ENCODE peak calls at places on chromosomes 1 and 21, in nine cellular contexts. One of them, this sample, is unnamed.

GRCh38 chr1:34547043-34547674 is 207.7 kb upstream of the GJB5 start:
- DNase-seq in tibial nerve: no peak
- DNase-seq in tibial artery: no peak
- DNase-seq in upper lobe of right lung: no peak
- DNase-seq in ACHN: no peak
- DNase-seq in posterior cingulate gyrus: no peak
- DNase-seq in NCI-H510A: peak; percentile 61
- DNase-seq in stimulated activated CD4-positive, alpha-beta T cell treated with anti-CD3 and anti-CD28 coated beads, Interleukin-1b, Interleukin-23, amount 100 ng/mL, for 1 hour: no peak
- DNase-seq in left lung: no peak
- DNase-seq in this sample: no peak

GRCh38 chr1:193260056-193260750 is 73.8 kb upstream of the B3GALT2 start:
- DNase-seq in tibial nerve: no peak
- DNase-seq in ACHN: no peak
- DNase-seq in left lung: no peak
- DNase-seq in tibial artery: no peak
- DNase-seq in stimulated activated CD4-positive, alpha-beta T cell treated with anti-CD3 and anti-CD28 coated beads, Interleukin-1b, Interleukin-23, amount 100 ng/mL, for 1 hour: no peak
- DNase-seq in posterior cingulate gyrus: no peak
- DNase-seq in upper lobe of right lung: no peak
- DNase-seq in NCI-H510A: no peak
- DNase-seq in this sample: no peak

GRCh38 chr1:16175610-16176553 is 20.0 kb upstream of the EPHA2 start:
- DNase-seq in left lung: peak; percentile 87
- DNase-seq in tibial nerve: peak; percentile 84
- DNase-seq in upper lobe of right lung: peak; percentile 90
- DNase-seq in tibial artery: peak; percentile 96
- DNase-seq in posterior cingulate gyrus: peak; percentile 67
- DNase-seq in stimulated activated CD4-positive, alpha-beta T cell treated with anti-CD3 and anti-CD28 coated beads, Interleukin-1b, Interleukin-23, amount 100 ng/mL, for 1 hour: no peak
- DNase-seq in NCI-H510A: no peak
- DNase-seq in ACHN: peak; percentile 80
- DNase-seq in this sample: peak; percentile 75

GRCh38 chr1:247906504-247907047 is 11.2 kb downstream of the OR2W3 start:
- DNase-seq in stimulated activated CD4-positive, alpha-beta T cell treated with anti-CD3 and anti-CD28 coated beads, Interleukin-1b, Interleukin-23, amount 100 ng/mL, for 1 hour: no peak
- DNase-seq in NCI-H510A: no peak
- DNase-seq in tibial nerve: no peak
- DNase-seq in upper lobe of right lung: no peak
- DNase-seq in ACHN: peak; percentile 42
- DNase-seq in left lung: no peak
- DNase-seq in posterior cingulate gyrus: no peak
- DNase-seq in tibial artery: no peak
- DNase-seq in this sample: no peak

GRCh38 chr1:174022080-174022975 is at the start of gene RC3H1:
- DNase-seq in stimulated activated CD4-positive, alpha-beta T cell treated with anti-CD3 and anti-CD28 coated beads, Interleukin-1b, Interleukin-23, amount 100 ng/mL, for 1 hour: peak; percentile 83
- DNase-seq in posterior cingulate gyrus: peak; percentile 92
- DNase-seq in tibial artery: peak; percentile 94
- DNase-seq in tibial nerve: peak; percentile 79
- DNase-seq in upper lobe of right lung: peak; percentile 96
- DNase-seq in left lung: peak; percentile 95
- DNase-seq in NCI-H510A: peak; percentile 76
- DNase-seq in ACHN: peak; percentile 86
- DNase-seq in this sample: peak; percentile 98

GRCh38 chr1:106659490-106660244 is 396.8 kb upstream of the PRMT6 start:
- DNase-seq in NCI-H510A: no peak
- DNase-seq in posterior cingulate gyrus: no peak
- DNase-seq in tibial nerve: no peak
- DNase-seq in left lung: no peak
- DNase-seq in upper lobe of right lung: no peak
- DNase-seq in tibial artery: no peak
- DNase-seq in ACHN: no peak
- DNase-seq in stimulated activated CD4-positive, alpha-beta T cell treated with anti-CD3 and anti-CD28 coated beads, Interleukin-1b, Interleukin-23, amount 100 ng/mL, for 1 hour: no peak
- DNase-seq in this sample: no peak

GRCh38 chr21:16196521-16197208 is 466.9 kb downstream of the USP25 start:
- DNase-seq in tibial artery: no peak
- DNase-seq in left lung: no peak
- DNase-seq in NCI-H510A: no peak
- DNase-seq in ACHN: no peak
- DNase-seq in tibial nerve: no peak
- DNase-seq in posterior cingulate gyrus: no peak
- DNase-seq in stimulated activated CD4-positive, alpha-beta T cell treated with anti-CD3 and anti-CD28 coated beads, Interleukin-1b, Interleukin-23, amount 100 ng/mL, for 1 hour: no peak
- DNase-seq in upper lobe of right lung: no peak
- DNase-seq in this sample: no peak

GRCh38 chr1:51717842-51718241 is 101.0 kb downstream of the OSBPL9 start:
- DNase-seq in NCI-H510A: no peak
- DNase-seq in posterior cingulate gyrus: no peak
- DNase-seq in upper lobe of right lung: no peak
- DNase-seq in ACHN: no peak
- DNase-seq in left lung: no peak
- DNase-seq in stimulated activated CD4-positive, alpha-beta T cell treated with anti-CD3 and anti-CD28 coated beads, Interleukin-1b, Interleukin-23, amount 100 ng/mL, for 1 hour: no peak
- DNase-seq in tibial nerve: no peak
- DNase-seq in tibial artery: no peak
- DNase-seq in this sample: no peak

GRCh38 chr1:119758584-119758983 is 10.1 kb downstream of the HMGCS2 start:
- DNase-seq in NCI-H510A: no peak
- DNase-seq in tibial artery: no peak
- DNase-seq in ACHN: no peak
- DNase-seq in upper lobe of right lung: no peak
- DNase-seq in left lung: no peak
- DNase-seq in stimulated activated CD4-positive, alpha-beta T cell treated with anti-CD3 and anti-CD28 coated beads, Interleukin-1b, Interleukin-23, amount 100 ng/mL, for 1 hour: no peak
- DNase-seq in posterior cingulate gyrus: no peak
- DNase-seq in tibial nerve: no peak
- DNase-seq in this sample: no peak

GRCh38 chr1:43466403-43466802 is 12.7 kb upstream of the HYI start:
- DNase-seq in left lung: no peak
- DNase-seq in ACHN: no peak
- DNase-seq in NCI-H510A: no peak
- DNase-seq in tibial nerve: no peak
- DNase-seq in stimulated activated CD4-positive, alpha-beta T cell treated with anti-CD3 and anti-CD28 coated beads, Interleukin-1b, Interleukin-23, amount 100 ng/mL, for 1 hour: no peak
- DNase-seq in posterior cingulate gyrus: no peak
- DNase-seq in tibial artery: no peak
- DNase-seq in upper lobe of right lung: no peak
- DNase-seq in this sample: no peak

GRCh38 chr1:41890841-41891311 is 27.8 kb downstream of the HIVEP3 start:
- DNase-seq in left lung: no peak
- DNase-seq in tibial artery: no peak
- DNase-seq in upper lobe of right lung: no peak
- DNase-seq in posterior cingulate gyrus: no peak
- DNase-seq in stimulated activated CD4-positive, alpha-beta T cell treated with anti-CD3 and anti-CD28 coated beads, Interleukin-1b, Interleukin-23, amount 100 ng/mL, for 1 hour: no peak
- DNase-seq in NCI-H510A: no peak
- DNase-seq in ACHN: no peak
- DNase-seq in tibial nerve: no peak
- DNase-seq in this sample: no peak

GRCh38 chr1:100249155-100249536 is 488 bp downstream of the DBT start:
- DNase-seq in tibial nerve: no peak
- DNase-seq in ACHN: no peak
- DNase-seq in left lung: no peak
- DNase-seq in tibial artery: no peak
- DNase-seq in posterior cingulate gyrus: no peak
- DNase-seq in stimulated activated CD4-positive, alpha-beta T cell treated with anti-CD3 and anti-CD28 coated beads, Interleukin-1b, Interleukin-23, amount 100 ng/mL, for 1 hour: no peak
- DNase-seq in NCI-H510A: no peak
- DNase-seq in upper lobe of right lung: no peak
- DNase-seq in this sample: no peak

This sample was measured in lower leg skin.